ENCODE peak calls at places on chromosomes 13 and 19, in nine cellular contexts. S, W, E, Y, A, N, M, L and P are unnamed samples.

GRCh38 chr13:75788494-75788991 is 152.4 kb downstream of the LMO7 start:
- DNase-seq in A (no peak), W (peak), N (no peak), L (no peak), E (no peak), M (no peak), S (no peak), Y (no peak), P (no peak)

GRCh38 chr19:47704024-47704423 is 9.2 kb upstream of the EHD2 start:
- DNase-seq in N (no peak), E (no peak), M (no peak), A (no peak), L (no peak), Y (no peak), W (no peak), S (no peak), P (no peak)

GRCh38 chr19:55113570-55114039 is 3.8 kb downstream of the PPP1R12C start:
- DNase-seq in A (no peak), L (peak), M (no peak), W (peak), S (peak), Y (peak), E (no peak), N (peak), P (no peak)

GRCh38 chr19:12772323-12772722 is 3.0 kb downstream of the HOOK2 start:
- DNase-seq in L (no peak), M (no peak), E (no peak), A (no peak), S (no peak), Y (no peak), W (no peak), N (no peak), P (no peak)

GRCh38 chr19:57802269-57802668 is 12.4 kb downstream of the ZNF552 start:
- DNase-seq in S (peak), Y (no peak), E (no peak), W (no peak), L (no peak), M (no peak), N (no peak), A (no peak), P (no peak)

GRCh38 chr13:50991624-50992610 is 82.3 kb downstream of the RNASEH2B start:
- DNase-seq in N (no peak), S (no peak), A (peak), W (no peak), M (no peak), E (no peak), L (no peak), Y (no peak), P (no peak)

GRCh38 chr19:3269972-3270667 is 45.7 kb downstream of the CELF5 start:
- DNase-seq in W (no peak), S (peak), N (no peak), A (no peak), E (no peak), L (no peak), M (no peak), Y (peak), P (no peak)

GRCh38 chr13:92510416-92510815 is 716.2 kb upstream of the GPC6 start:
- DNase-seq in A (no peak), M (no peak), N (no peak), W (no peak), Y (no peak), L (no peak), S (peak), E (no peak), P (no peak)

GRCh38 chr13:24124789-24125476 is 35.6 kb upstream of the SPATA13 start:
- DNase-seq in M (no peak), N (no peak), Y (no peak), L (no peak), S (peak), W (no peak), E (no peak), A (peak), P (no peak)

GRCh38 chr19:52219611-52220010 is 29.8 kb downstream of the PPP2R1A start:
- DNase-seq in M (no peak), L (no peak), E (no peak), N (no peak), A (no peak), S (no peak), Y (no peak), W (no peak), P (no peak)

GRCh38 chr19:1673645-1674292 is 21.4 kb upstream of the TCF3 start:
- DNase-seq in M (no peak), N (no peak), E (no peak), S (no peak), A (no peak), L (no peak), W (no peak), Y (peak), P (no peak)

GRCh38 chr19:16045893-16046292 is 30.4 kb upstream of the TPM4 start:
- DNase-seq in A (no peak), E (no peak), L (no peak), S (no peak), N (no peak), Y (no peak), W (no peak), M (no peak), P (no peak)

GRCh38 chr13:51829236-51829899 is 15.6 kb downstream of the TMEM272 start:
- DNase-seq in N (no peak), E (no peak), S (no peak), L (no peak), W (no peak), M (no peak), A (no peak), Y (no peak), P (no peak)

GRCh38 chr19:49338691-49339363 is 3.6 kb downstream of the CD37 start:
- DNase-seq in E (no peak), N (no peak), Y (peak), L (peak), S (peak), M (no peak), W (peak), A (no peak), P (no peak)

GRCh38 chr19:4369109-4369887 is 25.9 kb downstream of the MPND start:
- DNase-seq in N (no peak), Y (no peak), L (peak), E (no peak), S (peak), A (peak), M (no peak), W (no peak), P (peak)

GRCh38 chr13:74217816-74218215 is 83.6 kb upstream of the KLF12 start:
- DNase-seq in M (no peak), Y (no peak), E (no peak), A (no peak), L (no peak), N (no peak), W (no peak), S (no peak), P (no peak)

GRCh38 chr19:39937094-39937493 is 2.7 kb upstream of the FCGBP start:
- DNase-seq in S (no peak), M (no peak), E (no peak), W (no peak), Y (no peak), N (no peak), L (no peak), A (peak), P (no peak)

GRCh38 chr19:14325863-14326262 is 55.4 kb upstream of the ADGRE5 start:
- DNase-seq in W (peak), A (no peak), L (no peak), E (no peak), N (no peak), Y (no peak), S (no peak), M (no peak), P (no peak)

GRCh38 chr19:16024266-16025107 is 51.8 kb upstream of the TPM4 start:
- DNase-seq in M (no peak), E (no peak), L (no peak), S (no peak), N (no peak), Y (peak), A (no peak), W (no peak), P (no peak)

GRCh38 chr13:21476893-21477472 is 17.9 kb upstream of the ZDHHC20 start:
- DNase-seq in W (peak), N (peak), Y (peak), A (peak), L (peak), S (peak), E (peak), M (peak), P (peak)

GRCh38 chr19:35348909-35349611 is 1.4 kb downstream of the FFAR1 start:
- DNase-seq in S (peak), W (no peak), N (no peak), Y (no peak), M (no peak), L (no peak), A (no peak), E (no peak), P (no peak)

GRCh38 chr13:51935326-51936171 is 73.8 kb downstream of the CCDC70 start:
- DNase-seq in A (no peak), Y (peak), W (peak), L (peak), N (no peak), E (no peak), M (peak), S (peak), P (peak)

GRCh38 chr13:70424428-70424827 is 316.2 kb upstream of the KLHL1 start:
- DNase-seq in A (no peak), M (no peak), Y (no peak), N (no peak), E (no peak), W (no peak), S (peak), L (no peak), P (no peak)

GRCh38 chr19:29259153-29259552 is 46.2 kb upstream of the UQCRFS1 start:
- DNase-seq in N (no peak), M (no peak), Y (no peak), S (peak), E (no peak), L (peak), W (peak), A (no peak), P (peak)

GRCh38 chr19:53942001-53942786 is 20.5 kb upstream of the CACNG8 start:
- DNase-seq in L (peak), M (no peak), E (no peak), N (peak), Y (peak), A (no peak), S (peak), W (peak), P (no peak)

GRCh38 chr19:54937926-54938325 is 9.4 kb downstream of the NLRP7 start:
- DNase-seq in M (no peak), N (no peak), E (no peak), Y (no peak), S (no peak), W (no peak), A (peak), L (no peak), P (no peak)

GRCh38 chr13:45827318-45827717 is 24.2 kb downstream of the SIAH3 start:
- DNase-seq in A (no peak), W (no peak), E (no peak), Y (no peak), L (no peak), M (no peak), N (no peak), S (no peak), P (no peak)

GRCh38 chr19:1315470-1316166 is 29.9 kb downstream of the EFNA2 start:
- DNase-seq in M (peak), L (peak), N (no peak), Y (peak), W (peak), A (no peak), E (no peak), S (peak), P (peak)

GRCh38 chr19:56091066-56091490 is 30.0 kb downstream of the ZNF787 start:
- DNase-seq in M (no peak), A (no peak), W (peak), E (no peak), L (no peak), N (no peak), S (no peak), Y (no peak), P (no peak)

GRCh38 chr13:28459911-28460310 is 35.0 kb downstream of the FLT1 start:
- DNase-seq in L (no peak), S (no peak), M (no peak), A (no peak), Y (no peak), W (no peak), N (no peak), E (no peak), P (no peak)

GRCh38 chr13:44373601-44374347 is at the start of gene SERP2:
- DNase-seq in N (no peak), S (peak), M (no peak), E (no peak), Y (peak), W (no peak), L (no peak), A (no peak), P (no peak)

GRCh38 chr13:41603917-41604316 is 146.6 kb downstream of the RGCC start:
- DNase-seq in L (peak), A (no peak), W (peak), Y (no peak), S (no peak), N (no peak), M (peak), E (peak), P (peak)

GRCh38 chr13:41562541-41563178 is 105.3 kb downstream of the RGCC start:
- DNase-seq in Y (no peak), E (no peak), W (no peak), L (no peak), M (no peak), N (no peak), A (no peak), S (no peak), P (no peak)

GRCh38 chr13:52395704-52396103 is 10.3 kb downstream of the THSD1 start:
- DNase-seq in M (no peak), A (no peak), S (no peak), W (no peak), E (no peak), L (no peak), N (no peak), Y (no peak), P (no peak)

GRCh38 chr19:28420731-28421550 is 792.0 kb downstream of the UQCRFS1 start:
- DNase-seq in Y (no peak), A (no peak), N (no peak), S (no peak), L (no peak), W (no peak), M (no peak), E (no peak), P (no peak)

GRCh38 chr13:95039415-95039814 is 261.8 kb downstream of the ABCC4 start:
- DNase-seq in A (no peak), M (no peak), S (no peak), N (peak), W (no peak), L (no peak), Y (no peak), E (no peak), P (no peak)

GRCh38 chr13:106061781-106062180 is 473.7 kb downstream of the EFNB2 start:
- DNase-seq in E (no peak), N (no peak), A (no peak), Y (no peak), L (no peak), M (no peak), W (no peak), S (no peak), P (no peak)

GRCh38 chr13:48223016-48223385 is 10.0 kb upstream of the ITM2B start:
- DNase-seq in Y (no peak), W (no peak), E (no peak), N (no peak), L (no peak), S (no peak), M (no peak), A (no peak), P (no peak)
- TF ChIP-seq REST in Y (no peak), W (no peak), E (no peak), N (no peak), L (no peak), S (no peak), M (no peak), A (no peak), P (no peak)

GRCh38 chr13:96963786-96964475 is 30.3 kb downstream of the OXGR1 start:
- DNase-seq in W (no peak), M (no peak), S (no peak), E (no peak), Y (no peak), L (no peak), A (no peak), N (no peak), P (no peak)
- TF ChIP-seq CTCF in W (no peak), M (peak), S (no peak), E (peak), Y (no peak), L (peak), A (no peak), N (no peak), P (no peak)

GRCh38 chr13:27336005-27336673 is 65.5 kb downstream of the RASL11A start:
- DNase-seq in S (no peak), Y (no peak), A (no peak), M (no peak), N (no peak), L (no peak), W (no peak), E (no peak), P (no peak)
- TF ChIP-seq REST in S (no peak), Y (no peak), A (no peak), M (no peak), N (no peak), L (no peak), W (no peak), E (no peak), P (no peak)

GRCh38 chr19:50836543-50837195 is 3.3 kb upstream of the KLK15 start:
- DNase-seq in E (no peak), S (peak), Y (no peak), A (no peak), L (no peak), N (no peak), M (no peak), W (no peak), P (no peak)

GRCh38 chr19:50839712-50840655 is 6.6 kb upstream of the KLK15 start:
- DNase-seq in M (no peak), W (no peak), A (no peak), S (no peak), N (no peak), Y (no peak), E (no peak), L (no peak), P (no peak)

GRCh38 chr19:50835785-50836542 is 2.6 kb upstream of the KLK15 start:
- DNase-seq in S (peak), E (no peak), N (peak), A (peak), W (peak), Y (peak), L (peak), M (peak), P (peak)

GRCh38 chr19:50837300-50837699 is 3.9 kb upstream of the KLK15 start:
- DNase-seq in Y (no peak), N (no peak), E (no peak), A (no peak), M (no peak), L (no peak), W (no peak), S (no peak), P (no peak)

GRCh38 chr19:50838239-50838638 is 4.9 kb upstream of the KLK15 start:
- DNase-seq in S (peak), Y (no peak), A (peak), L (peak), E (no peak), N (no peak), W (peak), M (peak), P (no peak)
- TF ChIP-seq CTCF in S (peak), Y (peak), A (peak), L (peak), E (peak), N (peak), W (peak), M (peak), P (no peak)

DNA sequence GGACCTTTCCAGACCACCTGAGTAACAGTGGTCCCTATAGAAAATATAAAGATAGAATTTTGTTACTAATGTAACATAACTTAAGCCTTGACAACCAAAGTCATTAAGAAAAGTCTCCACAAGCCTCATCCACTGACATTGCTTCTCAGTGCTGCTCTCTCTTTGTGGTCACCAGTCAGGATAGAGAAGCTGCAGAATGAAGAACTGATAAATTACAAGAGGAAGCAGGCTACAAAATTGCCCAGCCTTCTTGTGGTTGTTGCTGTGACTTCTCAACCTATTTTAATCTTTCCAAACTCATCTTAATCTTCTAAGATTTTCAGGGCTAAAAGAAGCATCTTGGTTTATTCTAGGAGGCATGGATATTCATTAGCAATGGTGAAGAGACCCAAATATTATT is 343.8 kb downstream of the MZT1 start:
- DNase-seq in E (no peak), W (no peak), A (no peak), Y (no peak), S (no peak), N (no peak), L (no peak), M (no peak), P (peak)
- TF ChIP-seq REST in E (no peak), W (no peak), A (no peak), Y (no peak), S (no peak), N (no peak), L (no peak), M (no peak), P (no peak)

DNA sequence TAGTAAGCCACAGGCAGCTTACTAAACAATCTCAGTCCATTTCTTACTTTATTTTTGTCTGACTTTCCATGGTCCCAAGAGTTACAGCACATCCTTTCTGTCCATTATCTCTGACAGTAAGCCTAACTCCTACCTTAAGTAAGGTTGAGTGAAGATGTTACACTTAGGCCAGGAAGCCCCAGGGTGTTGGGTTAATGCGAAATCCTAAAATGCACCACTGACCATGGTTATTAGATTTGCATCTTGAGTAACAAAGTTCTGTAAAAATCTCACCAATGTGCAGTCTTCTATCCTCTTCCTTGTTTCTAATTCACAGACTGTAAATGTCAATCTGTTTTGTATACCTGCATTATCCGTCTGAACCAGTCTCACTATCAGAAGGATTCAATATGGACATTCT is 462.5 kb downstream of the FGF14 start:
- DNase-seq in M (no peak), L (no peak), N (no peak), Y (no peak), A (no peak), W (no peak), E (no peak), S (no peak), P (no peak)
- TF ChIP-seq CTCF in M (no peak), L (no peak), N (no peak), Y (no peak), A (no peak), W (no peak), E (no peak), S (no peak), P (no peak)

GRCh38 chr19:33365676-33366075 is 7.8 kb upstream of the CEBPG start:
- DNase-seq in S (no peak), Y (no peak), E (no peak), A (no peak), L (no peak), N (no peak), M (no peak), W (no peak), P (no peak)

GRCh38 chr19:33366917-33367316 is 6.6 kb upstream of the CEBPG start:
- DNase-seq in Y (no peak), W (no peak), M (no peak), L (no peak), A (no peak), S (no peak), N (no peak), E (no peak), P (peak)

GRCh38 chr19:33370783-33371182 is 2.7 kb upstream of the CEBPG start:
- DNase-seq in M (no peak), W (no peak), N (no peak), S (no peak), A (no peak), E (no peak), L (no peak), Y (no peak), P (no peak)

GRCh38 chr19:33366127-33366526 is 7.4 kb upstream of the CEBPG start:
- DNase-seq in W (no peak), A (no peak), M (no peak), N (no peak), L (no peak), S (no peak), Y (no peak), E (no peak), P (no peak)

DNA sequence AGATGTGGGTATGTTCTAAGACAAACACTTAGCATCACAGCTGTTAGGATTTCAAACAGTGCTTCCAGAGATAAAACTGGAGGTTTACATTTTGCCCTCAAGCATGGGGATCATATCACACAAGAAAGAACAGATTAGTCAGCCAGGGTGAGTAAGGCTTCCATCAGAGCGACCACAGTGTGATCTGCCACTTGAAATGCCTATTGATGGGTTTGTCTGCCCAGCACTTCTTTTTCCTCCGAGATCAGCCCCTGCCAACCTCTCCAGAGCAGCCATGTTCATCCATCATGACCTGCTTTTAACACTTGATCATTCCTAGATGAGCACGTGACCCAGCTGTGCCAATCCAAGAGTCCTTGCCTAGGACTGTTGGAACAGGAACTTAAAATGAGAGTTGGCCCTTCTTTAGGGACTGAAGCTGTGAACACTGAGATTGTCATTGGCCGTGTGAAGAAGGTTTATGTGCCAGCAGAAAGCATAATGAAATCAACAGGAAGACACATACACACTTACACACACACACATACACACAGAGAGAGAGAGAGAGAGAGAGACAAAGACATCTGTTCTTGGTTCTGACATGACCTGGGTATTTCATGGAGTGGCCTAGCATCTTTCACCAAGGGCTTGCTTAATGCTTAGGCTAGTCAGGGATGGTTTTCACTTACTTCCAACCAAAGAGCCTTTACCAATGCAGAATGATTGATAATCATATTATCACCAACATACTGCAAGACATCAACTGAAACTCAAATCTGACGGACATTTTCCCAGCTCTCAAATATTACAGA is 5.2 kb upstream of the CEBPG start:
- DNase-seq in W (peak), Y (no peak), E (no peak), N (no peak), A (no peak), S (no peak), L (no peak), M (no peak), P (no peak)
- TF ChIP-seq REST in W (no peak), Y (no peak), E (no peak), N (no peak), A (no peak), S (no peak), L (no peak), M (no peak), P (no peak)